ENCODE peak calls at places on chromosomes 5 and 9, in seven cellular contexts. F is ACHN; D is naive thymus-derived CD4-positive, alpha-beta T cell; N is effector memory CD4-positive, alpha-beta T cell; M is stimulated activated CD8-positive, alpha-beta memory T cell treated with anti-CD3 and anti-CD28 coated beads, Interleukin-7, amount 100 ng/mL, for 24 hours; S is A549; I is cardiac muscle cell. J is an unnamed sample.
A peak's percentile ranks its signal among the peaks of the same experiment; 100 is the strongest.

GRCh38 chr5:56692359-56693219 is 122.8 kb upstream of the MAP3K1 start:
- DNase-seq in F (no peak), D (no peak), N (no peak), M (no peak), S (no peak), I (no peak), J (peak; percentile 31)

GRCh38 chr9:121938621-121939020 is 154.5 kb downstream of the TTLL11 start:
- DNase-seq in F (no peak), D (no peak), N (no peak), M (no peak), S (no peak), I (no peak), J (no peak)

GRCh38 chr9:33921967-33922895 is 105.3 kb downstream of the UBE2R2 start:
- DNase-seq in F (peak; percentile 35), D (no peak), N (no peak), M (no peak), S (peak; percentile 57), I (peak; percentile 32), J (no peak)

GRCh38 chr9:125886365-125886764 is 139.2 kb downstream of the PBX3 start:
- DNase-seq in F (no peak), D (no peak), N (no peak), M (no peak), S (no peak), I (no peak), J (no peak)

GRCh38 chr9:114072181-114073140 is 5.6 kb downstream of the AMBP start:
- DNase-seq in F (no peak), D (no peak), N (no peak), M (no peak), S (no peak), I (peak; percentile 57), J (no peak)

GRCh38 chr9:115170674-115171073 is 52.7 kb upstream of the TNC start:
- DNase-seq in F (no peak), D (no peak), N (no peak), M (no peak), S (no peak), I (peak; percentile 27), J (no peak)

GRCh38 chr9:26809795-26810194 is 82.8 kb downstream of the CAAP1 start:
- DNase-seq in F (peak; percentile 44), D (no peak), N (no peak), M (no peak), S (no peak), I (peak; percentile 56), J (no peak)

GRCh38 chr9:100294341-100294740 is 58.4 kb downstream of the TEX10 start:
- DNase-seq in F (no peak), D (no peak), N (no peak), M (no peak), S (no peak), I (peak; percentile 12), J (no peak)

GRCh38 chr9:70257991-70258691 is 637 bp upstream of the SMC5 start:
- DNase-seq in F (peak; percentile 43), D (peak; percentile 23), N (no peak), M (no peak), S (no peak), I (peak; percentile 60), J (no peak)

GRCh38 chr5:154646841-154647759 is 108.1 kb upstream of the LARP1 start:
- DNase-seq in F (peak; percentile 17), D (no peak), N (no peak), M (no peak), S (no peak), I (peak; percentile 40), J (peak; percentile 24)

J was measured in GM06990.